ENCODE peak calls at places on chromosomes 12 and 14, in eight cellular contexts. Y, B, S, L, Q, F, K and W are unnamed samples. For H3K36me3 and H3K4me1, the result is how much of the 10 kb centered on the place peaks cover.

GRCh38 chr12:29565727-29566126 is 68.2 kb upstream of the OVCH1 start:
- DNase-seq in Y (no peak), B (no peak), S (no peak), L (no peak), Q (no peak), F (no peak), K (no peak), W (no peak)

GRCh38 chr14:60722836-60723217 is 1.3 kb downstream of the SIX4 start:
- DNase-seq in Y (peak), B (no peak), S (peak), L (no peak), Q (peak), F (peak), K (no peak), W (no peak)

GRCh38 chr12:115820661-115821060 is 456.8 kb downstream of the MED13L start:
- DNase-seq in Y (no peak), B (no peak), S (no peak), L (no peak), Q (no peak), F (no peak), K (no peak), W (no peak)

GRCh38 chr14:56874375-56874774 is 64.1 kb upstream of the OTX2 start:
- DNase-seq in Y (no peak), B (no peak), S (no peak), L (no peak), Q (no peak), F (no peak), K (no peak), W (no peak)

GRCh38 chr12:124123432-124124015 is 150.5 kb downstream of the ZNF664 start:
- DNase-seq in Y (no peak), B (no peak), S (no peak), L (no peak), Q (no peak), F (no peak), K (no peak), W (no peak)

GRCh38 chr12:53197011-53197640 is 9.9 kb downstream of the ITGB7 start:
- DNase-seq in Y (no peak), B (no peak), S (no peak), L (no peak), Q (no peak), F (no peak), K (no peak), W (peak)

GRCh38 chr14:91149462-91149861 is 35.6 kb downstream of the DGLUCY start:
- DNase-seq in Y (peak), B (no peak), S (peak), L (peak), Q (peak), F (peak), K (no peak), W (no peak)

GRCh38 chr12:131226345-131227265 is 272.9 kb downstream of the ADGRD1 start:
- DNase-seq in Y (no peak), B (no peak), S (no peak), L (no peak), Q (no peak), F (no peak), K (no peak), W (peak)

GRCh38 chr12:115478505-115478904 is 794.5 kb upstream of the TBX3 start:
- DNase-seq in Y (no peak), B (no peak), S (no peak), L (no peak), Q (no peak), F (no peak), K (no peak), W (no peak)

GRCh38 chr12:110431957-110432587 is 18.1 kb downstream of the ARPC3 start:
- DNase-seq in Y (no peak), B (no peak), S (no peak), L (no peak), Q (no peak), F (no peak), K (no peak), W (no peak)

GRCh38 chr14:71371711-71372396 is 464.6 kb downstream of the PCNX1 start:
- DNase-seq in Y (peak), B (no peak), S (no peak), L (no peak), Q (no peak), F (no peak), K (no peak), W (no peak)

GRCh38 chr12:76113800-76114757 is 29.6 kb upstream of the NAP1L1 start:
- DNase-seq in Y (no peak), B (no peak), S (no peak), L (no peak), Q (no peak), F (no peak), K (no peak), W (no peak)

GRCh38 chr12:19390208-19390607 is 49.1 kb upstream of the AEBP2 start:
- DNase-seq in Y (no peak), B (no peak), S (no peak), L (no peak), Q (no peak), F (no peak), K (no peak), W (no peak)

GRCh38 chr12:68794653-68795253 is 13.2 kb upstream of the MDM2 start:
- DNase-seq in Y (peak), B (no peak), S (no peak), L (no peak), Q (no peak), F (no peak), K (no peak), W (no peak)

GRCh38 chr14:75648066-75648838 is 12.4 kb downstream of the ERG28 start:
- DNase-seq in Y (peak), B (no peak), S (peak), L (peak), Q (peak), F (no peak), K (no peak), W (peak)

GRCh38 chr12:98154850-98155249 is 360.5 kb upstream of the TMPO start:
- DNase-seq in Y (peak), B (no peak), S (no peak), L (no peak), Q (no peak), F (no peak), K (no peak), W (no peak)

GRCh38 chr12:42336286-42336685 is 10.3 kb downstream of the PPHLN1 start:
- DNase-seq in Y (no peak), B (no peak), S (no peak), L (no peak), Q (no peak), F (no peak), K (no peak), W (no peak)

GRCh38 chr12:124036117-124037109 is 63.4 kb downstream of the ZNF664 start:
- DNase-seq in Y (peak), B (peak), S (no peak), L (no peak), Q (peak), F (no peak), K (peak), W (no peak)

GRCh38 chr14:83556065-83556464 is 1973.9 kb upstream of the FLRT2 start:
- DNase-seq in Y (peak), B (no peak), S (no peak), L (no peak), Q (no peak), F (no peak), K (no peak), W (no peak)

GRCh38 chr14:103836976-103837725 is 10.2 kb downstream of the PPP1R13B start:
- DNase-seq in Y (no peak), B (no peak), S (no peak), L (no peak), Q (no peak), F (no peak), K (no peak), W (no peak)

GRCh38 chr14:36313206-36313605 is 7.2 kb downstream of the MBIP start:
- DNase-seq in Y (no peak), B (no peak), S (no peak), L (no peak), Q (no peak), F (no peak), K (no peak), W (no peak)

GRCh38 chr12:116138781-116139180 is 138.7 kb downstream of the MED13L start:
- DNase-seq in Y (no peak), B (no peak), S (no peak), L (no peak), Q (no peak), F (no peak), K (no peak), W (no peak)

DNA sequence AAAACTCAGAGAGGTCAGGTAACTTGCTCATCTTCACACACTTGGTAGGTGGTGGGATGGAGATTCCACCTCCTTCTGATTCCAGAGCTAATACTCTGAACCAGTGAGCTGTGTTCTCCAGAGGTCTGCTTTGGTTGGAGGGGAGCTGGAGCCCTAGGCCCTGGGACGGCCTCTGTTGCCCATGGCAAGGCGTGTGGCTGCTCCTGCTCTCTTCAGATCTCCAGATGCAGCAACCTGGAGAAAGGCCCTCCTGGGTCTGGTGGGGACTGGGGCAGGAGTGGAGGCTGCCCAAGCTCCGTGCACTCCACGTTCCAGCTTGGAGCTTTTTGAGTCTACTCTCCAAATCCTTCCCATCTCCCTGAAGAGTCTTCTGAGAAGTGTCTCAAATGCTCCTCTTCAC is 10.7 kb downstream of the CCND2 start:
- DNase-seq in Y (no peak), B (no peak), S (no peak), L (no peak), Q (no peak), F (no peak), K (no peak), W (no peak)
- H3K36me3 ChIP-seq in Y (under half), B (half or more), S (half or more), L (under half), Q (under half), F (under half), K (under half), W (under half)

GRCh38 chr14:102778616-102779351 is 1.5 kb downstream of the TRAF3 start:
- DNase-seq in Y (no peak), B (no peak), S (no peak), L (no peak), Q (no peak), F (no peak), K (no peak), W (no peak)

GRCh38 chr14:102776761-102777710 is at the start of gene TRAF3:
- DNase-seq in Y (peak), B (peak), S (no peak), L (peak), Q (peak), F (peak), K (peak), W (peak)

GRCh38 chr14:102775855-102776760 is 1.1 kb upstream of the TRAF3 start:
- DNase-seq in Y (peak), B (no peak), S (no peak), L (no peak), Q (peak), F (peak), K (no peak), W (no peak)

GRCh38 chr14:102779574-102780315 is 2.5 kb downstream of the TRAF3 start:
- DNase-seq in Y (no peak), B (no peak), S (no peak), L (no peak), Q (no peak), F (no peak), K (no peak), W (no peak)

GRCh38 chr14:102777711-102778615 is 714 bp downstream of the TRAF3 start:
- DNase-seq in Y (peak), B (peak), S (no peak), L (no peak), Q (peak), F (no peak), K (peak), W (peak)
- H3K4me1 ChIP-seq in Y (under half), B (half or more), S (under half), L (under half), Q (under half), F (under half), K (half or more), W (under half)

GRCh38 chr14:100278702-100279101 is 27.5 kb downstream of the SLC25A29 start:
- DNase-seq in Y (peak), B (no peak), S (no peak), L (peak), Q (no peak), F (no peak), K (no peak), W (no peak)
- H3K36me3 ChIP-seq in Y (under half), B (under half), S (under half), L (under half), Q (under half), F (under half), K (under half), W (under half)

GRCh38 chr14:49634547-49635334 is at the start of gene DNAAF2:
- DNase-seq in Y (peak), B (peak), S (peak), L (peak), Q (peak), F (peak), K (peak), W (peak)

GRCh38 chr14:49636866-49637265 is 1.8 kb upstream of the DNAAF2 start:
- DNase-seq in Y (no peak), B (no peak), S (no peak), L (no peak), Q (no peak), F (no peak), K (no peak), W (no peak)

GRCh38 chr14:49637534-49638078 is 2.6 kb upstream of the DNAAF2 start:
- DNase-seq in Y (no peak), B (no peak), S (no peak), L (no peak), Q (no peak), F (no peak), K (no peak), W (no peak)

GRCh38 chr14:49633650-49634546 is 1.1 kb downstream of the DNAAF2 start:
- DNase-seq in Y (peak), B (peak), S (peak), L (peak), Q (peak), F (peak), K (peak), W (peak)
- H3K4me1 ChIP-seq in Y (under half), B (under half), S (under half), L (under half), Q (under half), F (under half), K (under half), W (under half)

GRCh38 chr12:113385282-113385882 is 18.3 kb downstream of the SDS start:
- DNase-seq in Y (no peak), B (no peak), S (no peak), L (no peak), Q (no peak), F (no peak), K (no peak), W (no peak)

GRCh38 chr12:113384778-113385177 is 18.9 kb downstream of the SDS start:
- DNase-seq in Y (no peak), B (no peak), S (no peak), L (no peak), Q (no peak), F (no peak), K (no peak), W (no peak)

GRCh38 chr12:113388351-113388750 is 15.3 kb downstream of the SDS start:
- DNase-seq in Y (no peak), B (no peak), S (no peak), L (no peak), Q (no peak), F (no peak), K (no peak), W (no peak)

GRCh38 chr12:113387631-113388030 is 16.1 kb downstream of the SDS start:
- DNase-seq in Y (no peak), B (no peak), S (no peak), L (no peak), Q (no peak), F (no peak), K (no peak), W (no peak)

GRCh38 chr12:113386866-113387566 is 16.7 kb downstream of the SDS start:
- DNase-seq in Y (no peak), B (no peak), S (no peak), L (no peak), Q (no peak), F (no peak), K (no peak), W (no peak)
- H3K36me3 ChIP-seq in Y (under half), B (under half), S (under half), L (under half), Q (half or more), F (under half), K (under half), W (under half)

DNA sequence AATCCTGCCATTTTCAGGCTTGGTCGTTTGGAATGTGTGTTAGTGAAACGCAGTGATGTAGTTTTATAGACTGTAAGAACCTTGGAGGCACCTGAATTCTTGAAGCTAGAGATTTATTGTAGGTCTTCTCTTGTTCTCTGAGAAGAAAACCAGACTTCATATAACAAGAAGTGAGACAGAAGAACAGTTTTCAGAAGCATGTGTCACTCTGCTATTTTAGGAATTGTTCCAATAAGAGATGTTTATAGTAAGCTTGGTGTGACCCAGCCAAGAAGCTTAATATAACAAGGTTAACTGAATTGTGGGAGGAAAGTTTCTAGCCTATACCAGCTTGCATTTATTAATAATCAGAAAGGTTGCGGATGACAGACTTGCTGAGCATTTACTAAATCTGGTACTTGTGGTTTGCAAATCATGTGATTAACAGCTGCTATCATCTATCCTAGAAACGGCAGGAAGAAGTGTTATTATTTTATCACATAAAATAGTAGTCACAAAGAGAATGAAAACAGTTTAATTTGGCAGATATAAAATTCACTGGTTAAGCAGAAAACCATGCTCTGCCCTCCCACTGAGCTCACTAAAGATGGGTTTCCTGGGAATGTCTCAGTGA is 49.2 kb upstream of the BCAT1 start:
- DNase-seq in Y (peak), B (no peak), S (no peak), L (no peak), Q (no peak), F (no peak), K (no peak), W (no peak)
- H3K4me1 ChIP-seq in Y (under half), B (under half), S (under half), L (under half), Q (under half), F (under half), K (under half), W (under half)

DNA sequence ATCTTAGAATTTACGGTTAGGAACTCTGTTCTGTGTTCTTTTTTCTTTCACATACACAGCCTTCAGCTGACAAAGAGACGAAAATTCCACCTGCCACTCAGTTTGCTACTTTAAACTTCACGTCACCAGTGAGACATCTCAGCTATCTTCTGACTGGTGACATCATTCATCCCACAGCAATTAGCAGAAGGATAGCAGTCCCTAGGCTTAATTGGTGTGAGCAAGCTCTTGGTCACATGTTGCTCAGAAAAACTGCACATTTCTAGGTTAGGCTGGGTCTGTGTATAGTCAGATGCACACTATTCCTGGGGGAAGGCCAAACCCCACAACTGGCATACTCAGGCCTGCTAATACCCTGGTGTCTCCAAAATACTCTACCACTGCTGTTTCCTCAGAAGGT is 23.9 kb downstream of the SLC7A7 start:
- DNase-seq in Y (peak), B (no peak), S (no peak), L (no peak), Q (no peak), F (no peak), K (no peak), W (no peak)
- H3K36me3 ChIP-seq in Y (under half), B (under half), S (under half), L (under half), Q (under half), F (under half), K (under half), W (under half)